ENCODE peak calls at places on chromosome 6, in five cellular contexts. N is neural progenitor cell, V is heart right ventricle, J is AG04450, A is HepG2. P is an unnamed sample.

GRCh38 chr6:87176493-87176892 is 21.1 kb downstream of the ZNF292 start:
- DNase-seq in N (no peak), V (no peak), J (no peak), A (no peak), P (no peak)

GRCh38 chr6:5102266-5102970 is 17.3 kb downstream of the PPP1R3G start:
- DNase-seq in N (no peak), V (no peak), J (no peak), A (no peak), P (no peak)

GRCh38 chr6:147055821-147056392 is 148.3 kb upstream of the STXBP5 start:
- DNase-seq in N (no peak), V (no peak), J (no peak), A (no peak), P (no peak)

GRCh38 chr6:105162377-105162776 is 17.4 kb downstream of the POPDC3 start:
- DNase-seq in N (no peak), V (no peak), J (no peak), A (no peak), P (no peak)

GRCh38 chr6:53986721-53987526 is 124.3 kb upstream of the MLIP start:
- DNase-seq in N (peak), V (no peak), J (no peak), A (no peak), P (no peak)

GRCh38 chr6:137875606-137876005 is 8.5 kb downstream of the TNFAIP3 start:
- DNase-seq in N (no peak), V (no peak), J (no peak), A (no peak), P (no peak)

GRCh38 chr6:166462461-166463135 is 79.9 kb upstream of the MPC1 start:
- DNase-seq in N (no peak), V (no peak), J (no peak), A (no peak), P (no peak)

GRCh38 chr6:90431521-90432407 is 135.1 kb upstream of the BACH2 start:
- DNase-seq in N (no peak), V (no peak), J (no peak), A (no peak), P (no peak)

GRCh38 chr6:12280901-12281300 is 9.3 kb upstream of the EDN1 start:
- DNase-seq in N (no peak), V (no peak), J (no peak), A (no peak), P (no peak)

GRCh38 chr6:161009991-161010390 is 18.4 kb downstream of the MAP3K4 start:
- DNase-seq in N (no peak), V (no peak), J (no peak), A (no peak), P (no peak)
- H3K27ac ChIP-seq in N (no peak), V (no peak), J (no peak), A (no peak), P (no peak)

DNA sequence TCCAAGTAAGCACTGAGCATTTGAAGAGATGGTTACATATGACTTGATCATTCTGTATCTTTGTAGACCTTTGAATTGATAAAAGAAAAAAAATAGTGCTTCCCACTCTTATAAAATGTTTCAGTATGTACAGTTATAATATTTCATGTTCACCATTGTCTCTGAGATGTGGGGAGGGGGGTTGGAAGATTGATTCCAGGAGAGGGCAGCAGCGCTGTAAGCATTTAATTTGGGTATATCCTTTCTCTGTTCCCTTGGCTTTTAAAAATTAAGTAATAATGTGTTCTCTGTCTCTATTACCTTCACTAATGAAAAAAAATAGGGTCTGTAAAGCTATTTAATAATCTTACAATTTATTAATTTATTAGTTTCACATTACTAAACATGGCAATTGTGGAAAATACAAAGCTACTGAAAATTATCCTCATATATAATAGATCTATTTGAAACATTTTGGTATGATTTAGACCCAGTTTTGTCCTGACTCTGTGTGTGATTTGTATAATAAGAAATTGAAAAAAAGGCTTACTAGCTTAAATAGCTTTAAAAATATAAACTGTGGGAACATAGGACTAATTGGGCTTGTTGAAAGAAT is 341.2 kb downstream of the CDKAL1 start:
- DNase-seq in N (peak), V (no peak), J (peak), A (peak), P (peak)
- H3K27ac ChIP-seq in N (no peak), V (no peak), J (no peak), A (no peak), P (no peak)

GRCh38 chr6:122609881-122610689 is at the start of gene PKIB:
- DNase-seq in N (peak), V (peak), J (no peak), A (peak), P (peak)
- H3K27ac ChIP-seq in N (no peak), V (no peak), J (no peak), A (no peak), P (no peak)

GRCh38 chr6:18431581-18431980 is 44.4 kb downstream of the RNF144B start:
- DNase-seq in N (no peak), V (no peak), J (no peak), A (no peak), P (no peak)
- H3K27ac ChIP-seq in N (no peak), V (no peak), J (no peak), A (no peak), P (no peak)

DNA sequence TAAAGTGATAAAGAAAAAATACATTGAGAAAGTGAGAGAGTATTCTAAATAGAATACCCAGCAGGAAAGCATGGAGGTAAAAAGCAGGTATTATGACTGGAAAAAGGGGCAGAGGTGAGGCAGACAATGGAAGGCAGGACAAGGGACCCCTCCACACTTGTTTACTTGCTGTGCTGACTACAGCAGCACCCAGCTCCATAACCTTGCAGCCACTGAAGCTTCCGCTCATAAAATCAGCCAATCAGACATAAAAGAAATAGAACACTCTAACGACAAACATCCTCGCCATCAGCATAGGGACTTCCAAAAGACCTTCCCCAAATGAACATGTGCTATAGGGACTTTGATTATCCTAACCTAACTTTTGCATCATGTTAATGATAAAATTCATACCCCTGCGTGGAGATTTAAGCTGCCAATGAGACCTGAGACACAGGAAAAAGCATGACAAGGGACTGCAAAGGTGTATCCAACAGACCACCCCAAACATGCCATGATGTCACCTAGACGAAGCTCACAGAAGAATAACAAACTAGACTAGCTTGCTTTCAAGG is 120.1 kb downstream of the HFE start:
- DNase-seq in N (no peak), V (no peak), J (no peak), A (no peak), P (no peak)
- H3K27ac ChIP-seq in N (peak), V (no peak), J (no peak), A (no peak), P (no peak)

GRCh38 chr6:6694368-6694780 is 105.9 kb downstream of the LY86 start:
- DNase-seq in N (no peak), V (no peak), J (no peak), A (no peak), P (no peak)
- H3K27ac ChIP-seq in N (no peak), V (peak), J (no peak), A (no peak), P (peak)

GRCh38 chr6:35668708-35669440 is 19.8 kb downstream of the FKBP5 start:
- DNase-seq in N (no peak), V (no peak), J (no peak), A (no peak), P (no peak)
- H3K27ac ChIP-seq in N (no peak), V (peak), J (no peak), A (no peak), P (no peak)

GRCh38 chr6:167481527-167481926 is 156.6 kb downstream of the TTLL2 start:
- DNase-seq in N (no peak), V (peak), J (no peak), A (no peak), P (no peak)

GRCh38 chr6:167476844-167477595 is 152.1 kb downstream of the TTLL2 start:
- DNase-seq in N (no peak), V (no peak), J (no peak), A (no peak), P (no peak)

GRCh38 chr6:167475947-167476346 is 151.1 kb downstream of the TTLL2 start:
- DNase-seq in N (peak), V (no peak), J (no peak), A (no peak), P (no peak)

GRCh38 chr6:167477688-167478087 is 152.8 kb downstream of the TTLL2 start:
- DNase-seq in N (no peak), V (no peak), J (no peak), A (no peak), P (no peak)

DNA sequence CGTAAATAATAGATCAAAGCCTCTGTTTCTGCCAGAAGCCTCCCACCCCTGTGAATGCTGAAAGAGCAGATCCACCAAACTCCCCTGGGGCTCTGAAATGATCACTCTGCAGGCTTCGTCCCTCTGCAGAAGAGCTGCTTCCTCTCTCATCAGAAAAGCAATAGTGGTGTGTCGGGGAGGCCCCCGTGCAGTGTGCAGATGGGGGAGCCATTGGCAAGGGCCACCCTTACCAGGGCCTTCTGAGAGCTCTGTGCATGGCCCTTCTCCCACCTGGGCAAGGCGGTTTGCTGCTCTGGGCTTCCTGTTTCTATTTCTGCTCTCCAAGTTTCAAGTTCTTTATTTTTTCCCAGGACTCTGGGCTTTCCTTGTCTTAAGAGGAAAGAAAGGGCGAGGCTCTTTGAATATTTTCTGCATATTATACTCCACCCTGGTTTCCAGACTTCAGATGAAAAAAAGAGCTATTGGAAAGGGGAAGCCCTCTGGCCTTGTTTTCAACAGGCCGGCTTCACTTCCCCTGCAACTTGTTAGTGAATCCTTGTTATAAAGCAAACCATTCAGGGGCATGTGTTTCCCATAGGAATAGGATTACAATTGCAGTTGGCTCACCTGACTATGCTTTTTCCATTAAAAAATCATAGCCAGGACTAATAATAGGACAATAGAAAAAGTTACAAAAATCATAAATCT is 155.2 kb downstream of the TTLL2 start:
- DNase-seq in N (no peak), V (peak), J (no peak), A (no peak), P (no peak)
- H3K27ac ChIP-seq in N (no peak), V (peak), J (no peak), A (no peak), P (no peak)

GRCh38 chr6:150391890-150392289 is 23.1 kb downstream of the IYD start:
- DNase-seq in N (no peak), V (no peak), J (no peak), A (no peak), P (no peak)
- H3K27ac ChIP-seq in N (no peak), V (no peak), J (no peak), A (no peak), P (no peak)